ENCODE peak calls at places on chromosome 14, in nine cellular contexts. One of them, this sample, is unnamed.

GRCh38 chr14:55212611-55213010 is 21.2 kb upstream of the DLGAP5 start:
- DNase-seq in esophagus squamous epithelium: no peak
- DNase-seq in mammary epithelial cell: peak
- DNase-seq in suprapubic skin: no peak
- DNase-seq in astrocyte: no peak
- DNase-seq in pancreas: no peak
- DNase-seq in CD8-positive, alpha-beta T cell: no peak
- DNase-seq in choroid plexus epithelial cell: no peak
- DNase-seq in upper lobe of right lung: no peak
- DNase-seq in this sample: no peak

GRCh38 chr14:89466939-89467338 is 49.9 kb upstream of the FOXN3 start:
- DNase-seq in astrocyte: no peak
- DNase-seq in CD8-positive, alpha-beta T cell: no peak
- DNase-seq in pancreas: no peak
- DNase-seq in esophagus squamous epithelium: no peak
- DNase-seq in mammary epithelial cell: no peak
- DNase-seq in suprapubic skin: no peak
- DNase-seq in upper lobe of right lung: no peak
- DNase-seq in choroid plexus epithelial cell: no peak
- DNase-seq in this sample: no peak

GRCh38 chr14:34693228-34693939 is 21.0 kb downstream of the CFL2 start:
- DNase-seq in suprapubic skin: no peak
- DNase-seq in astrocyte: no peak
- DNase-seq in pancreas: peak
- DNase-seq in upper lobe of right lung: peak
- DNase-seq in CD8-positive, alpha-beta T cell: peak
- DNase-seq in esophagus squamous epithelium: no peak
- DNase-seq in mammary epithelial cell: peak
- DNase-seq in choroid plexus epithelial cell: peak
- DNase-seq in this sample: peak

GRCh38 chr14:92135269-92135668 is 13.5 kb downstream of the CPSF2 start:
- DNase-seq in pancreas: no peak
- DNase-seq in suprapubic skin: no peak
- DNase-seq in astrocyte: peak
- DNase-seq in mammary epithelial cell: peak
- DNase-seq in esophagus squamous epithelium: no peak
- DNase-seq in choroid plexus epithelial cell: peak
- DNase-seq in upper lobe of right lung: no peak
- DNase-seq in CD8-positive, alpha-beta T cell: no peak
- DNase-seq in this sample: peak

GRCh38 chr14:74955229-74955999 is at the start of gene PGF:
- DNase-seq in suprapubic skin: no peak
- DNase-seq in esophagus squamous epithelium: no peak
- DNase-seq in pancreas: peak
- DNase-seq in upper lobe of right lung: peak
- DNase-seq in CD8-positive, alpha-beta T cell: no peak
- DNase-seq in astrocyte: no peak
- DNase-seq in choroid plexus epithelial cell: peak
- DNase-seq in mammary epithelial cell: peak
- DNase-seq in this sample: peak

GRCh38 chr14:54787263-54787662 is 115.4 kb downstream of the GCH1 start:
- DNase-seq in choroid plexus epithelial cell: no peak
- DNase-seq in esophagus squamous epithelium: no peak
- DNase-seq in pancreas: no peak
- DNase-seq in CD8-positive, alpha-beta T cell: no peak
- DNase-seq in mammary epithelial cell: no peak
- DNase-seq in astrocyte: no peak
- DNase-seq in suprapubic skin: no peak
- DNase-seq in upper lobe of right lung: no peak
- DNase-seq in this sample: no peak

GRCh38 chr14:59283380-59283779 is 94.9 kb downstream of the DAAM1 start:
- DNase-seq in CD8-positive, alpha-beta T cell: no peak
- DNase-seq in upper lobe of right lung: no peak
- DNase-seq in mammary epithelial cell: peak
- DNase-seq in suprapubic skin: no peak
- DNase-seq in choroid plexus epithelial cell: peak
- DNase-seq in pancreas: no peak
- DNase-seq in astrocyte: peak
- DNase-seq in esophagus squamous epithelium: no peak
- DNase-seq in this sample: peak

GRCh38 chr14:85471744-85472143 is 58.2 kb upstream of the FLRT2 start:
- DNase-seq in choroid plexus epithelial cell: peak
- DNase-seq in esophagus squamous epithelium: no peak
- DNase-seq in pancreas: peak
- DNase-seq in suprapubic skin: no peak
- DNase-seq in astrocyte: peak
- DNase-seq in CD8-positive, alpha-beta T cell: no peak
- DNase-seq in mammary epithelial cell: peak
- DNase-seq in upper lobe of right lung: no peak
- DNase-seq in this sample: peak

GRCh38 chr14:60756847-60757246 is 22.3 kb downstream of the MNAT1 start:
- DNase-seq in upper lobe of right lung: no peak
- DNase-seq in suprapubic skin: no peak
- DNase-seq in astrocyte: no peak
- DNase-seq in CD8-positive, alpha-beta T cell: no peak
- DNase-seq in choroid plexus epithelial cell: peak
- DNase-seq in pancreas: no peak
- DNase-seq in mammary epithelial cell: no peak
- DNase-seq in esophagus squamous epithelium: no peak
- DNase-seq in this sample: peak

GRCh38 chr14:104223810-104224515 is 85.6 kb downstream of the KIF26A start:
- DNase-seq in astrocyte: no peak
- DNase-seq in choroid plexus epithelial cell: no peak
- DNase-seq in pancreas: no peak
- DNase-seq in mammary epithelial cell: no peak
- DNase-seq in upper lobe of right lung: no peak
- DNase-seq in esophagus squamous epithelium: no peak
- DNase-seq in suprapubic skin: no peak
- DNase-seq in CD8-positive, alpha-beta T cell: no peak
- DNase-seq in this sample: no peak
- H3K4me3 ChIP-seq in astrocyte: no peak
- H3K4me3 ChIP-seq in choroid plexus epithelial cell: peak
- H3K4me3 ChIP-seq in pancreas: no peak
- H3K4me3 ChIP-seq in mammary epithelial cell: no peak
- H3K4me3 ChIP-seq in upper lobe of right lung: peak
- H3K4me3 ChIP-seq in esophagus squamous epithelium: peak
- H3K4me3 ChIP-seq in suprapubic skin: peak
- H3K4me3 ChIP-seq in CD8-positive, alpha-beta T cell: no peak
- H3K4me3 ChIP-seq in this sample: no peak

GRCh38 chr14:50312734-50313054 is 570 bp downstream of the DMAC2L start:
- DNase-seq in esophagus squamous epithelium: no peak
- DNase-seq in choroid plexus epithelial cell: peak
- DNase-seq in astrocyte: no peak
- DNase-seq in upper lobe of right lung: no peak
- DNase-seq in CD8-positive, alpha-beta T cell: peak
- DNase-seq in mammary epithelial cell: no peak
- DNase-seq in suprapubic skin: no peak
- DNase-seq in pancreas: no peak
- DNase-seq in this sample: no peak

GRCh38 chr14:50308363-50308762 is 3.7 kb downstream of the L2HGDH start:
- DNase-seq in astrocyte: no peak
- DNase-seq in suprapubic skin: no peak
- DNase-seq in mammary epithelial cell: no peak
- DNase-seq in esophagus squamous epithelium: no peak
- DNase-seq in choroid plexus epithelial cell: no peak
- DNase-seq in upper lobe of right lung: no peak
- DNase-seq in CD8-positive, alpha-beta T cell: no peak
- DNase-seq in pancreas: no peak
- DNase-seq in this sample: no peak

GRCh38 chr14:50311337-50311973 is 574 bp downstream of the L2HGDH start:
- DNase-seq in suprapubic skin: no peak
- DNase-seq in choroid plexus epithelial cell: peak
- DNase-seq in pancreas: no peak
- DNase-seq in upper lobe of right lung: no peak
- DNase-seq in CD8-positive, alpha-beta T cell: no peak
- DNase-seq in mammary epithelial cell: no peak
- DNase-seq in astrocyte: no peak
- DNase-seq in esophagus squamous epithelium: no peak
- DNase-seq in this sample: peak

GRCh38 chr14:50310445-50310844 is 1.6 kb downstream of the L2HGDH start:
- DNase-seq in CD8-positive, alpha-beta T cell: no peak
- DNase-seq in mammary epithelial cell: no peak
- DNase-seq in suprapubic skin: no peak
- DNase-seq in upper lobe of right lung: no peak
- DNase-seq in pancreas: no peak
- DNase-seq in esophagus squamous epithelium: no peak
- DNase-seq in choroid plexus epithelial cell: no peak
- DNase-seq in astrocyte: no peak
- DNase-seq in this sample: no peak

DNA sequence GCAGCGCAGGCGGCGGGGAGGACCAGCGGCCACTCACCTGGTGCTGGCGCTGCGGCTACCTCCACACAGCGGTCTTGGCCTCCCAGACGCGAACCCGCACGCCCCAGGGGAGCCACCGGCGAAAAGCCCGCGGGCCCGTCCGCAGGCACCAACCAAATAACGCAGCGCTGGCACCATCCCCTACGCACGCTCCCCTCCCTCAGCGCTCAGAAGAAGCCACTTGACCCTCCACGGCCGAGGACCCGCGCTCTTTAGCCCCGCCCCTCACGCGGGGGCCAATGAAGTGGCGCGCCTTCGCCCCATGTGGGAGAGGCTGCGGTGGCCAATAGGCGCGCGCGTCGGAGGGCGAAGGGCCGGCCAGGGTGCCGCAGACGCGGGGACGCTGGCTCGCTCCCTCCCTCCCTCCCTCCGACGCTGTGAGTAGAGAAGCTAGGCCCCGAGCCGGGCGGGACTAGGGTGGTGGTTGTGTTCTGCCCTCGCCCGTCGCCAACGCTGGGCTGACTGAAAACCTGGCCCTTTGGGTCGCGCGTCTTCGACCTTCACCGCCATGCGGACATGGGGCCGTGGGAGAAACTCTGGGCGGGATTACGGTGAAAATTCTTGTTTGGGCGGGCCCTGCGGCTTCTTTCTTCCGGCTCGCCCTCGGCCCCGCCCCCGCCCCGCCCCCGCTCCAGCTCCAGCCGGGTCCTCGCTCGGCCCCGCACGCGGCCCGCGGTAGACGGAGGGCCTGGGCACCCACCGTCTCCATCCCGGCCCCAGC is at the start of the genes DMAC2L and L2HGDH:
- DNase-seq in choroid plexus epithelial cell: peak
- DNase-seq in upper lobe of right lung: peak
- DNase-seq in esophagus squamous epithelium: peak
- DNase-seq in mammary epithelial cell: peak
- DNase-seq in pancreas: peak
- DNase-seq in CD8-positive, alpha-beta T cell: peak
- DNase-seq in suprapubic skin: peak
- DNase-seq in astrocyte: peak
- DNase-seq in this sample: peak
- TF ChIP-seq CTCF in choroid plexus epithelial cell: no peak
- TF ChIP-seq CTCF in upper lobe of right lung: no peak
- TF ChIP-seq CTCF in esophagus squamous epithelium: no peak
- TF ChIP-seq CTCF in mammary epithelial cell: no peak
- TF ChIP-seq CTCF in pancreas: peak
- TF ChIP-seq CTCF in CD8-positive, alpha-beta T cell: no peak
- TF ChIP-seq CTCF in suprapubic skin: no peak
- TF ChIP-seq CTCF in astrocyte: no peak
- TF ChIP-seq CTCF in this sample: no peak

GRCh38 chr14:104933721-104934379 is 9.2 kb downstream of the PLD4 start:
- DNase-seq in CD8-positive, alpha-beta T cell: no peak
- DNase-seq in astrocyte: no peak
- DNase-seq in esophagus squamous epithelium: no peak
- DNase-seq in choroid plexus epithelial cell: no peak
- DNase-seq in mammary epithelial cell: no peak
- DNase-seq in upper lobe of right lung: peak
- DNase-seq in suprapubic skin: peak
- DNase-seq in pancreas: peak
- DNase-seq in this sample: no peak
- H3K4me3 ChIP-seq in CD8-positive, alpha-beta T cell: no peak
- H3K4me3 ChIP-seq in astrocyte: no peak
- H3K4me3 ChIP-seq in esophagus squamous epithelium: peak
- H3K4me3 ChIP-seq in choroid plexus epithelial cell: no peak
- H3K4me3 ChIP-seq in mammary epithelial cell: no peak
- H3K4me3 ChIP-seq in upper lobe of right lung: peak
- H3K4me3 ChIP-seq in suprapubic skin: peak
- H3K4me3 ChIP-seq in pancreas: peak
- H3K4me3 ChIP-seq in this sample: peak

DNA sequence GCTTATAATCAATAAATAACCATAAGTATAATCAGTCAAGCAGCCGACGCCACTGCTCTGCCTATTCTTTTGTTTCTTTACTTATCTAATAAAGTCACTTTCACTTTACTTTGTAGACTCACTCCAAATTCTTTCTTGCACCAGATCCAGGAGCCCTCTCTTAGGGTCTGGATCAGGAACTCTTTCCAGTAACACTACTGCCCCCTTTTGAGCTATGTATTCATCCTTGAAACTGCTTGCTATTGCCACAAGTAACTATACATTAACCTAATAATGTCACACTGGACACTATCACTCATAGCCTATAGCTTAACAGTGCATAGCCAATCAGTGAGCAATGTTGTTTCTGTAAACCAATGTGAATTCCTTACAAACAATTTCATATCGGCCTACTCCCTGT is 2.8 kb upstream of the NID2 start:
- DNase-seq in mammary epithelial cell: no peak
- DNase-seq in esophagus squamous epithelium: no peak
- DNase-seq in CD8-positive, alpha-beta T cell: no peak
- DNase-seq in pancreas: no peak
- DNase-seq in suprapubic skin: no peak
- DNase-seq in astrocyte: peak
- DNase-seq in upper lobe of right lung: no peak
- DNase-seq in choroid plexus epithelial cell: peak
- DNase-seq in this sample: peak
- TF ChIP-seq CTCF in mammary epithelial cell: no peak
- TF ChIP-seq CTCF in esophagus squamous epithelium: no peak
- TF ChIP-seq CTCF in CD8-positive, alpha-beta T cell: no peak
- TF ChIP-seq CTCF in pancreas: no peak
- TF ChIP-seq CTCF in suprapubic skin: no peak
- TF ChIP-seq CTCF in astrocyte: peak
- TF ChIP-seq CTCF in upper lobe of right lung: no peak
- TF ChIP-seq CTCF in choroid plexus epithelial cell: peak
- TF ChIP-seq CTCF in this sample: peak

DNA sequence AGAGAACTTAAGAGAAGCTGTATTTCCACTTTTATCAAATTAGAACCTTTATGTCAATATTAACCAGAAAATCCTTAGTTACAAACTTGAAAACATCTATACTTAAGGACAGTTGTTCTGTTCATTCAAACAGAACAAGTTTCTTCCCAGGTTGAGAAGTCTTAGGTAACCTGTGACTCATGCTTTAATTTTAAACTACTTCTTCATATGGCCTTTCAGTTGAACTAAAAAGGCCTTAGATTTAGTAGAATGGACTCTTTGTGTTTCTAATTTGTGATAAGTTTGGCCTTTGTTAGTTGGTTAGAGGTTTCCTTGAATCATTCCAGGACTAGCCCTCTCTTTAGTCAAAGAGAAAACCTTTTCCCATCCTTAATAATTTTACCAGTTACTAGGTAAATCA is 274.2 kb downstream of the FUT8 start:
- DNase-seq in astrocyte: no peak
- DNase-seq in pancreas: no peak
- DNase-seq in CD8-positive, alpha-beta T cell: no peak
- DNase-seq in mammary epithelial cell: peak
- DNase-seq in upper lobe of right lung: no peak
- DNase-seq in esophagus squamous epithelium: no peak
- DNase-seq in suprapubic skin: no peak
- DNase-seq in choroid plexus epithelial cell: no peak
- DNase-seq in this sample: no peak
- H3K4me3 ChIP-seq in astrocyte: no peak
- H3K4me3 ChIP-seq in pancreas: no peak
- H3K4me3 ChIP-seq in CD8-positive, alpha-beta T cell: no peak
- H3K4me3 ChIP-seq in mammary epithelial cell: no peak
- H3K4me3 ChIP-seq in upper lobe of right lung: no peak
- H3K4me3 ChIP-seq in esophagus squamous epithelium: no peak
- H3K4me3 ChIP-seq in suprapubic skin: no peak
- H3K4me3 ChIP-seq in choroid plexus epithelial cell: no peak
- H3K4me3 ChIP-seq in this sample: no peak

This sample was measured in cardiac fibroblast.